ENCODE peak calls at places on chromosomes 16 and 17, in six cellular contexts. One of them, this sample, is unnamed.

GRCh38 chr17:77720946-77721822 is 237.3 kb upstream of the TNRC6C start:
- DNase-seq in stimulated activated CD4-positive, alpha-beta T cell treated with anti-CD3 and anti-CD28 coated beads, Interleukin-1b, Interleukin-23, amount 100 ng/mL, for 1 hour: no peak
- DNase-seq in activated T-cell treated with anti-CD3 and anti-CD28 coated beads for 48 hours: no peak
- DNase-seq in endothelial cell of umbilical vein: no peak
- DNase-seq in foreskin fibroblast: no peak
- DNase-seq in fibroblast of the aortic adventitia: no peak
- DNase-seq in this sample: no peak

GRCh38 chr17:17613708-17614114 is 22.2 kb upstream of the PEMT start:
- DNase-seq in foreskin fibroblast: peak
- DNase-seq in activated T-cell treated with anti-CD3 and anti-CD28 coated beads for 48 hours: peak
- DNase-seq in fibroblast of the aortic adventitia: peak
- DNase-seq in stimulated activated CD4-positive, alpha-beta T cell treated with anti-CD3 and anti-CD28 coated beads, Interleukin-1b, Interleukin-23, amount 100 ng/mL, for 1 hour: no peak
- DNase-seq in endothelial cell of umbilical vein: peak
- DNase-seq in this sample: peak

GRCh38 chr17:49069585-49070273 is 62.8 kb upstream of the B4GALNT2 start:
- DNase-seq in foreskin fibroblast: no peak
- DNase-seq in activated T-cell treated with anti-CD3 and anti-CD28 coated beads for 48 hours: no peak
- DNase-seq in endothelial cell of umbilical vein: peak
- DNase-seq in fibroblast of the aortic adventitia: no peak
- DNase-seq in stimulated activated CD4-positive, alpha-beta T cell treated with anti-CD3 and anti-CD28 coated beads, Interleukin-1b, Interleukin-23, amount 100 ng/mL, for 1 hour: no peak
- DNase-seq in this sample: no peak

GRCh38 chr16:86809458-86809955 is 231.2 kb downstream of the FOXL1 start:
- DNase-seq in endothelial cell of umbilical vein: peak
- DNase-seq in stimulated activated CD4-positive, alpha-beta T cell treated with anti-CD3 and anti-CD28 coated beads, Interleukin-1b, Interleukin-23, amount 100 ng/mL, for 1 hour: no peak
- DNase-seq in fibroblast of the aortic adventitia: peak
- DNase-seq in activated T-cell treated with anti-CD3 and anti-CD28 coated beads for 48 hours: no peak
- DNase-seq in foreskin fibroblast: peak
- DNase-seq in this sample: no peak

GRCh38 chr16:77794586-77794985 is 6.2 kb downstream of the VAT1L start:
- DNase-seq in fibroblast of the aortic adventitia: peak
- DNase-seq in endothelial cell of umbilical vein: peak
- DNase-seq in activated T-cell treated with anti-CD3 and anti-CD28 coated beads for 48 hours: no peak
- DNase-seq in stimulated activated CD4-positive, alpha-beta T cell treated with anti-CD3 and anti-CD28 coated beads, Interleukin-1b, Interleukin-23, amount 100 ng/mL, for 1 hour: no peak
- DNase-seq in foreskin fibroblast: peak
- DNase-seq in this sample: no peak

GRCh38 chr16:85350973-85351372 is 238.7 kb upstream of the CIBAR2 start:
- DNase-seq in foreskin fibroblast: peak
- DNase-seq in fibroblast of the aortic adventitia: peak
- DNase-seq in endothelial cell of umbilical vein: peak
- DNase-seq in stimulated activated CD4-positive, alpha-beta T cell treated with anti-CD3 and anti-CD28 coated beads, Interleukin-1b, Interleukin-23, amount 100 ng/mL, for 1 hour: no peak
- DNase-seq in activated T-cell treated with anti-CD3 and anti-CD28 coated beads for 48 hours: no peak
- DNase-seq in this sample: peak

GRCh38 chr17:50267074-50267841 is 7.0 kb upstream of the TMEM92 start:
- DNase-seq in activated T-cell treated with anti-CD3 and anti-CD28 coated beads for 48 hours: no peak
- DNase-seq in fibroblast of the aortic adventitia: peak
- DNase-seq in foreskin fibroblast: peak
- DNase-seq in endothelial cell of umbilical vein: no peak
- DNase-seq in stimulated activated CD4-positive, alpha-beta T cell treated with anti-CD3 and anti-CD28 coated beads, Interleukin-1b, Interleukin-23, amount 100 ng/mL, for 1 hour: no peak
- DNase-seq in this sample: no peak

GRCh38 chr17:17978481-17979424 is 6.1 kb downstream of the DRC3 start:
- DNase-seq in stimulated activated CD4-positive, alpha-beta T cell treated with anti-CD3 and anti-CD28 coated beads, Interleukin-1b, Interleukin-23, amount 100 ng/mL, for 1 hour: no peak
- DNase-seq in fibroblast of the aortic adventitia: no peak
- DNase-seq in activated T-cell treated with anti-CD3 and anti-CD28 coated beads for 48 hours: no peak
- DNase-seq in endothelial cell of umbilical vein: no peak
- DNase-seq in foreskin fibroblast: no peak
- DNase-seq in this sample: no peak

GRCh38 chr16:89103781-89104180 is 10.1 kb downstream of the ACSF3 start:
- DNase-seq in stimulated activated CD4-positive, alpha-beta T cell treated with anti-CD3 and anti-CD28 coated beads, Interleukin-1b, Interleukin-23, amount 100 ng/mL, for 1 hour: no peak
- DNase-seq in endothelial cell of umbilical vein: no peak
- DNase-seq in activated T-cell treated with anti-CD3 and anti-CD28 coated beads for 48 hours: no peak
- DNase-seq in foreskin fibroblast: no peak
- DNase-seq in fibroblast of the aortic adventitia: no peak
- DNase-seq in this sample: no peak

GRCh38 chr16:89054261-89054661 is 39.4 kb upstream of the ACSF3 start:
- DNase-seq in endothelial cell of umbilical vein: no peak
- DNase-seq in fibroblast of the aortic adventitia: no peak
- DNase-seq in foreskin fibroblast: no peak
- DNase-seq in activated T-cell treated with anti-CD3 and anti-CD28 coated beads for 48 hours: no peak
- DNase-seq in stimulated activated CD4-positive, alpha-beta T cell treated with anti-CD3 and anti-CD28 coated beads, Interleukin-1b, Interleukin-23, amount 100 ng/mL, for 1 hour: no peak
- DNase-seq in this sample: no peak

GRCh38 chr17:28473542-28473941 is at the start of gene SLC13A2:
- DNase-seq in foreskin fibroblast: no peak
- DNase-seq in stimulated activated CD4-positive, alpha-beta T cell treated with anti-CD3 and anti-CD28 coated beads, Interleukin-1b, Interleukin-23, amount 100 ng/mL, for 1 hour: no peak
- DNase-seq in fibroblast of the aortic adventitia: no peak
- DNase-seq in endothelial cell of umbilical vein: no peak
- DNase-seq in activated T-cell treated with anti-CD3 and anti-CD28 coated beads for 48 hours: no peak
- DNase-seq in this sample: no peak

GRCh38 chr16:85750021-85750826 is 672 bp downstream of the C16orf74 start:
- DNase-seq in foreskin fibroblast: peak
- DNase-seq in activated T-cell treated with anti-CD3 and anti-CD28 coated beads for 48 hours: no peak
- DNase-seq in endothelial cell of umbilical vein: peak
- DNase-seq in stimulated activated CD4-positive, alpha-beta T cell treated with anti-CD3 and anti-CD28 coated beads, Interleukin-1b, Interleukin-23, amount 100 ng/mL, for 1 hour: no peak
- DNase-seq in fibroblast of the aortic adventitia: peak
- DNase-seq in this sample: no peak

GRCh38 chr17:56029980-56030624 is 123.2 kb upstream of the ANKFN1 start:
- DNase-seq in foreskin fibroblast: no peak
- DNase-seq in fibroblast of the aortic adventitia: no peak
- DNase-seq in stimulated activated CD4-positive, alpha-beta T cell treated with anti-CD3 and anti-CD28 coated beads, Interleukin-1b, Interleukin-23, amount 100 ng/mL, for 1 hour: no peak
- DNase-seq in activated T-cell treated with anti-CD3 and anti-CD28 coated beads for 48 hours: no peak
- DNase-seq in endothelial cell of umbilical vein: no peak
- DNase-seq in this sample: no peak

GRCh38 chr17:17877548-17878358 is 41.0 kb upstream of the SREBF1 start:
- DNase-seq in fibroblast of the aortic adventitia: peak
- DNase-seq in activated T-cell treated with anti-CD3 and anti-CD28 coated beads for 48 hours: no peak
- DNase-seq in endothelial cell of umbilical vein: peak
- DNase-seq in stimulated activated CD4-positive, alpha-beta T cell treated with anti-CD3 and anti-CD28 coated beads, Interleukin-1b, Interleukin-23, amount 100 ng/mL, for 1 hour: no peak
- DNase-seq in foreskin fibroblast: peak
- DNase-seq in this sample: peak

GRCh38 chr16:85535352-85536072 is 77.6 kb upstream of the GSE1 start:
- DNase-seq in endothelial cell of umbilical vein: no peak
- DNase-seq in fibroblast of the aortic adventitia: no peak
- DNase-seq in stimulated activated CD4-positive, alpha-beta T cell treated with anti-CD3 and anti-CD28 coated beads, Interleukin-1b, Interleukin-23, amount 100 ng/mL, for 1 hour: no peak
- DNase-seq in activated T-cell treated with anti-CD3 and anti-CD28 coated beads for 48 hours: no peak
- DNase-seq in foreskin fibroblast: no peak
- DNase-seq in this sample: no peak

GRCh38 chr17:33273743-33274410 is 19.2 kb downstream of the ASIC2 start:
- DNase-seq in stimulated activated CD4-positive, alpha-beta T cell treated with anti-CD3 and anti-CD28 coated beads, Interleukin-1b, Interleukin-23, amount 100 ng/mL, for 1 hour: no peak
- DNase-seq in endothelial cell of umbilical vein: no peak
- DNase-seq in foreskin fibroblast: no peak
- DNase-seq in fibroblast of the aortic adventitia: no peak
- DNase-seq in activated T-cell treated with anti-CD3 and anti-CD28 coated beads for 48 hours: no peak
- DNase-seq in this sample: no peak

GRCh38 chr16:29029168-29029994 is 44.5 kb downstream of the LAT start:
- DNase-seq in activated T-cell treated with anti-CD3 and anti-CD28 coated beads for 48 hours: peak
- DNase-seq in foreskin fibroblast: peak
- DNase-seq in stimulated activated CD4-positive, alpha-beta T cell treated with anti-CD3 and anti-CD28 coated beads, Interleukin-1b, Interleukin-23, amount 100 ng/mL, for 1 hour: peak
- DNase-seq in endothelial cell of umbilical vein: peak
- DNase-seq in fibroblast of the aortic adventitia: peak
- DNase-seq in this sample: no peak

GRCh38 chr16:29663020-29663828 is at the start of gene SPN:
- DNase-seq in stimulated activated CD4-positive, alpha-beta T cell treated with anti-CD3 and anti-CD28 coated beads, Interleukin-1b, Interleukin-23, amount 100 ng/mL, for 1 hour: no peak
- DNase-seq in foreskin fibroblast: no peak
- DNase-seq in fibroblast of the aortic adventitia: no peak
- DNase-seq in endothelial cell of umbilical vein: no peak
- DNase-seq in activated T-cell treated with anti-CD3 and anti-CD28 coated beads for 48 hours: peak
- DNase-seq in this sample: no peak

GRCh38 chr16:9072806-9073341 is 18.6 kb upstream of the HAPSTR1 start:
- DNase-seq in foreskin fibroblast: peak
- DNase-seq in fibroblast of the aortic adventitia: peak
- DNase-seq in activated T-cell treated with anti-CD3 and anti-CD28 coated beads for 48 hours: peak
- DNase-seq in endothelial cell of umbilical vein: no peak
- DNase-seq in stimulated activated CD4-positive, alpha-beta T cell treated with anti-CD3 and anti-CD28 coated beads, Interleukin-1b, Interleukin-23, amount 100 ng/mL, for 1 hour: no peak
- DNase-seq in this sample: no peak

GRCh38 chr16:10130482-10130996 is 51.7 kb downstream of the GRIN2A start:
- DNase-seq in fibroblast of the aortic adventitia: peak
- DNase-seq in activated T-cell treated with anti-CD3 and anti-CD28 coated beads for 48 hours: no peak
- DNase-seq in foreskin fibroblast: no peak
- DNase-seq in endothelial cell of umbilical vein: no peak
- DNase-seq in stimulated activated CD4-positive, alpha-beta T cell treated with anti-CD3 and anti-CD28 coated beads, Interleukin-1b, Interleukin-23, amount 100 ng/mL, for 1 hour: no peak
- DNase-seq in this sample: no peak

GRCh38 chr17:50627782-50628601 is 6.7 kb upstream of the ABCC3 start:
- DNase-seq in fibroblast of the aortic adventitia: no peak
- DNase-seq in endothelial cell of umbilical vein: no peak
- DNase-seq in foreskin fibroblast: no peak
- DNase-seq in stimulated activated CD4-positive, alpha-beta T cell treated with anti-CD3 and anti-CD28 coated beads, Interleukin-1b, Interleukin-23, amount 100 ng/mL, for 1 hour: no peak
- DNase-seq in activated T-cell treated with anti-CD3 and anti-CD28 coated beads for 48 hours: no peak
- DNase-seq in this sample: no peak

GRCh38 chr16:297832-298231 is 14.9 kb downstream of the PDIA2 start:
- DNase-seq in foreskin fibroblast: no peak
- DNase-seq in endothelial cell of umbilical vein: no peak
- DNase-seq in stimulated activated CD4-positive, alpha-beta T cell treated with anti-CD3 and anti-CD28 coated beads, Interleukin-1b, Interleukin-23, amount 100 ng/mL, for 1 hour: no peak
- DNase-seq in fibroblast of the aortic adventitia: no peak
- DNase-seq in activated T-cell treated with anti-CD3 and anti-CD28 coated beads for 48 hours: no peak
- DNase-seq in this sample: no peak

GRCh38 chr17:72396121-72396520 is 275.3 kb downstream of the SOX9 start:
- DNase-seq in activated T-cell treated with anti-CD3 and anti-CD28 coated beads for 48 hours: no peak
- DNase-seq in stimulated activated CD4-positive, alpha-beta T cell treated with anti-CD3 and anti-CD28 coated beads, Interleukin-1b, Interleukin-23, amount 100 ng/mL, for 1 hour: no peak
- DNase-seq in fibroblast of the aortic adventitia: no peak
- DNase-seq in foreskin fibroblast: no peak
- DNase-seq in endothelial cell of umbilical vein: no peak
- DNase-seq in this sample: no peak

GRCh38 chr16:58614860-58615259 is 14.8 kb downstream of the CNOT1 start:
- DNase-seq in stimulated activated CD4-positive, alpha-beta T cell treated with anti-CD3 and anti-CD28 coated beads, Interleukin-1b, Interleukin-23, amount 100 ng/mL, for 1 hour: no peak
- DNase-seq in fibroblast of the aortic adventitia: no peak
- DNase-seq in activated T-cell treated with anti-CD3 and anti-CD28 coated beads for 48 hours: no peak
- DNase-seq in endothelial cell of umbilical vein: no peak
- DNase-seq in foreskin fibroblast: no peak
- DNase-seq in this sample: no peak

GRCh38 chr17:58242171-58242784 is 3.9 kb downstream of the LPO start:
- DNase-seq in foreskin fibroblast: no peak
- DNase-seq in fibroblast of the aortic adventitia: no peak
- DNase-seq in endothelial cell of umbilical vein: no peak
- DNase-seq in activated T-cell treated with anti-CD3 and anti-CD28 coated beads for 48 hours: peak
- DNase-seq in stimulated activated CD4-positive, alpha-beta T cell treated with anti-CD3 and anti-CD28 coated beads, Interleukin-1b, Interleukin-23, amount 100 ng/mL, for 1 hour: no peak
- DNase-seq in this sample: no peak

GRCh38 chr17:30323895-30324319 is 9.9 kb downstream of the TMIGD1 start:
- DNase-seq in foreskin fibroblast: peak
- DNase-seq in fibroblast of the aortic adventitia: peak
- DNase-seq in activated T-cell treated with anti-CD3 and anti-CD28 coated beads for 48 hours: peak
- DNase-seq in stimulated activated CD4-positive, alpha-beta T cell treated with anti-CD3 and anti-CD28 coated beads, Interleukin-1b, Interleukin-23, amount 100 ng/mL, for 1 hour: no peak
- DNase-seq in endothelial cell of umbilical vein: peak
- DNase-seq in this sample: no peak

GRCh38 chr16:72221216-72221995 is 49.5 kb upstream of the PMFBP1 start:
- DNase-seq in foreskin fibroblast: peak
- DNase-seq in fibroblast of the aortic adventitia: no peak
- DNase-seq in activated T-cell treated with anti-CD3 and anti-CD28 coated beads for 48 hours: no peak
- DNase-seq in stimulated activated CD4-positive, alpha-beta T cell treated with anti-CD3 and anti-CD28 coated beads, Interleukin-1b, Interleukin-23, amount 100 ng/mL, for 1 hour: no peak
- DNase-seq in endothelial cell of umbilical vein: no peak
- DNase-seq in this sample: no peak

GRCh38 chr17:50047488-50048126 is 8.3 kb upstream of the ITGA3 start:
- DNase-seq in endothelial cell of umbilical vein: peak
- DNase-seq in foreskin fibroblast: peak
- DNase-seq in activated T-cell treated with anti-CD3 and anti-CD28 coated beads for 48 hours: peak
- DNase-seq in stimulated activated CD4-positive, alpha-beta T cell treated with anti-CD3 and anti-CD28 coated beads, Interleukin-1b, Interleukin-23, amount 100 ng/mL, for 1 hour: no peak
- DNase-seq in fibroblast of the aortic adventitia: peak
- DNase-seq in this sample: no peak

GRCh38 chr17:28112199-28112995 is 69.9 kb downstream of the NLK start:
- DNase-seq in endothelial cell of umbilical vein: peak
- DNase-seq in foreskin fibroblast: peak
- DNase-seq in stimulated activated CD4-positive, alpha-beta T cell treated with anti-CD3 and anti-CD28 coated beads, Interleukin-1b, Interleukin-23, amount 100 ng/mL, for 1 hour: no peak
- DNase-seq in fibroblast of the aortic adventitia: peak
- DNase-seq in activated T-cell treated with anti-CD3 and anti-CD28 coated beads for 48 hours: no peak
- DNase-seq in this sample: peak

This sample was measured in dermis microvascular lymphatic vessel endothelial cell.